ENCODE peak calls at places on chromosome 16, in six cellular contexts. B is GM12878, N is K562, O is H1, Q is HCT116, R is HepG2. V is an unnamed sample.

GRCh38 chr16:4309833-4310266 is 6.0 kb upstream of the GLIS2 start:
- DNase-seq in O (peak; percentile 94), N (no peak), Q (peak; percentile 61), R (peak; percentile 67), B (no peak), V (no peak)

GRCh38 chr16:600781-601180 is 10.9 kb downstream of the RAB40C start:
- DNase-seq in N (no peak), Q (no peak), R (peak; percentile 45), O (no peak), B (no peak), V (no peak)

GRCh38 chr16:27977966-27978365 is 85.5 kb downstream of the GSG1L start:
- DNase-seq in Q (no peak), N (no peak), B (no peak), R (no peak), O (no peak), V (no peak)

GRCh38 chr16:10964891-10965326 is 20.5 kb downstream of the CLEC16A start:
- DNase-seq in B (peak; percentile 94), N (no peak), Q (no peak), R (no peak), O (no peak), V (no peak)

GRCh38 chr16:48833461-48833860 is 223.5 kb upstream of the N4BP1 start:
- DNase-seq in N (peak; percentile 14), O (no peak), R (no peak), Q (no peak), B (no peak), V (no peak)

GRCh38 chr16:50121721-50122445 is 31.2 kb upstream of the TENT4B start:
- DNase-seq in B (peak; percentile 72), O (no peak), R (no peak), Q (no peak), N (no peak), V (no peak)

GRCh38 chr16:80231888-80232287 is 308.9 kb upstream of the DYNLRB2 start:
- DNase-seq in R (peak; percentile 48), Q (no peak), O (no peak), N (no peak), B (peak; percentile 39), V (no peak)

GRCh38 chr16:878886-879285 is 78.4 kb upstream of the GNG13 start:
- DNase-seq in B (no peak), Q (no peak), O (no peak), R (no peak), N (no peak), V (no peak)

GRCh38 chr16:64700628-64701027 is 421.2 kb downstream of the CDH11 start:
- DNase-seq in B (no peak), Q (no peak), O (no peak), N (no peak), R (no peak), V (no peak)

GRCh38 chr16:4696172-4696904 is 3.0 kb downstream of the NUDT16L1 start:
- DNase-seq in Q (no peak), N (no peak), O (no peak), B (no peak), R (no peak), V (no peak)

GRCh38 chr16:23869052-23869451 is 33.3 kb downstream of the PRKCB start:
- DNase-seq in O (no peak), Q (no peak), N (no peak), B (no peak), R (no peak), V (no peak)

GRCh38 chr16:82987767-82988166 is 361.0 kb downstream of the CDH13 start:
- DNase-seq in Q (no peak), O (no peak), B (no peak), N (no peak), R (no peak), V (no peak)

GRCh38 chr16:10579965-10580918 is at the start of gene EMP2:
- DNase-seq in N (peak; percentile 78), B (no peak), R (peak; percentile 84), O (peak; percentile 90), Q (peak; percentile 36), V (peak; percentile 64)

GRCh38 chr16:24820522-24820921 is 25.2 kb upstream of the SLC5A11 start:
- DNase-seq in O (no peak), R (no peak), N (no peak), B (no peak), Q (no peak), V (no peak)

GRCh38 chr16:58733248-58733670 is 857 bp downstream of the GOT2 start:
- DNase-seq in R (peak; percentile 26), N (peak; percentile 23), B (no peak), O (no peak), Q (no peak), V (no peak)

GRCh38 chr16:71845639-71846431 is at the start of gene ATXN1L:
- DNase-seq in O (peak; percentile 98), B (peak; percentile 84), R (peak; percentile 89), N (peak; percentile 96), Q (peak; percentile 81), V (peak; percentile 75)

GRCh38 chr16:59404509-59404908 is 670.4 kb upstream of the GOT2 start:
- DNase-seq in N (no peak), Q (no peak), R (no peak), O (no peak), B (no peak), V (no peak)

GRCh38 chr16:69107311-69107962 is 2.0 kb downstream of the HAS3 start:
- DNase-seq in B (no peak), N (no peak), R (no peak), Q (no peak), O (peak; percentile 76), V (no peak)

GRCh38 chr16:69799601-69800000 is 37.5 kb downstream of the WWP2 start:
- DNase-seq in O (no peak), R (no peak), N (no peak), Q (no peak), B (no peak), V (no peak)

GRCh38 chr16:1613728-1614225 is 1.6 kb downstream of the CRAMP1 start:
- DNase-seq in N (peak; percentile 34), R (no peak), B (no peak), O (no peak), Q (no peak), V (no peak)

GRCh38 chr16:22278841-22279240 is 18.4 kb upstream of the POLR3E start:
- DNase-seq in O (no peak), N (no peak), Q (no peak), B (no peak), R (no peak), V (no peak)

GRCh38 chr16:24286713-24287405 is 30.7 kb downstream of the CACNG3 start:
- DNase-seq in R (no peak), N (no peak), Q (no peak), B (no peak), O (no peak), V (no peak)

GRCh38 chr16:86835981-86836380 is 257.6 kb downstream of the FOXL1 start:
- DNase-seq in O (no peak), N (no peak), B (no peak), R (no peak), Q (no peak), V (no peak)

GRCh38 chr16:86831366-86831765 is 253.0 kb downstream of the FOXL1 start:
- DNase-seq in N (no peak), O (no peak), R (no peak), Q (no peak), B (no peak), V (no peak)

GRCh38 chr16:86834451-86835035 is 256.2 kb downstream of the FOXL1 start:
- DNase-seq in B (no peak), R (no peak), N (peak; percentile 6), Q (no peak), O (peak; percentile 67), V (no peak)

GRCh38 chr16:86833136-86833535 is 254.8 kb downstream of the FOXL1 start:
- DNase-seq in B (no peak), N (no peak), O (no peak), Q (no peak), R (no peak), V (no peak)

GRCh38 chr16:86836503-86837125 is 258.3 kb downstream of the FOXL1 start:
- DNase-seq in N (no peak), Q (no peak), B (no peak), R (no peak), O (no peak), V (no peak)
- TF ChIP-seq YY1 in N (no peak), Q (no peak), B (no peak), R (no peak), O (no peak), V (no peak)

DNA sequence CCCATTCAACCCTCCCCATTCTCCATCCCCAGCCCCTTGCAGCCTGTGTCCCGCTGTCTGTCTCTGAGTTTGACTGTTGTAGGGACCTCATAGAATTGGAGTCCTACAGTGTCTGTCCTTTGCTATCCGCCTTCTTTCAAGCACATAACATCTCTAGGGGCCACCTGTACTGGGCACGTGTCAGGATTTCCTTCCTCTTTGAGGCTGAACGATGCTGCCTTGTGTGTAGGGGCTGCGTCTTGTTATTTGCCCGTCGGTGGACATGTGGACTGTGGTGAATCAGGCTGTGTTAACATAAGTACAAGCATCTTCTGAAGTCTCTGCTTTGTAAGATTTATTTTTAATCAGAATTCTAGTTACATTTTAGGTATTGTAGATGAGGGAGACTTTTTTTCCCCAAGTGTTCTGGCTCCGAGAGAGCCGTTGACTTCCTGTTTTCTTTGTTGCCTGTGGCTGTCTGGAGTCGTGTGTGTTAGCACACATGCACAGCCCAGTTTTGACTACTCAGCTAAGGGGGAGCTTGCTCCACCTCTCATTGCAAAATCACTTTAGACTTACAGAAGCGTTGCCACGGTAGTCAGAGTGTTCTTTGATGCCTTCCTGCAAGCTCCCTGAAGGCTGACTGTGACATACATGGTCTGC is 26.1 kb downstream of the SPG7 start:
- DNase-seq in R (no peak), O (no peak), N (no peak), Q (no peak), B (no peak), V (no peak)
- TF ChIP-seq ZNF274 in R (no peak), O (no peak), N (no peak), Q (no peak), B (no peak), V (no peak)

GRCh38 chr16:8898660-8899318 is 16.6 kb downstream of the LITAFD start:
- DNase-seq in Q (no peak), N (no peak), R (no peak), O (no peak), B (no peak), V (no peak)

GRCh38 chr16:8901318-8901861 is 19.2 kb downstream of the LITAFD start:
- DNase-seq in B (no peak), R (no peak), Q (no peak), O (no peak), N (no peak), V (no peak)

GRCh38 chr16:8903004-8903403 is 20.9 kb downstream of the LITAFD start:
- DNase-seq in R (no peak), O (no peak), B (no peak), Q (no peak), N (no peak), V (no peak)

GRCh38 chr16:8899709-8900317 is 17.7 kb downstream of the LITAFD start:
- DNase-seq in B (no peak), Q (no peak), O (no peak), N (no peak), R (no peak), V (no peak)

DNA sequence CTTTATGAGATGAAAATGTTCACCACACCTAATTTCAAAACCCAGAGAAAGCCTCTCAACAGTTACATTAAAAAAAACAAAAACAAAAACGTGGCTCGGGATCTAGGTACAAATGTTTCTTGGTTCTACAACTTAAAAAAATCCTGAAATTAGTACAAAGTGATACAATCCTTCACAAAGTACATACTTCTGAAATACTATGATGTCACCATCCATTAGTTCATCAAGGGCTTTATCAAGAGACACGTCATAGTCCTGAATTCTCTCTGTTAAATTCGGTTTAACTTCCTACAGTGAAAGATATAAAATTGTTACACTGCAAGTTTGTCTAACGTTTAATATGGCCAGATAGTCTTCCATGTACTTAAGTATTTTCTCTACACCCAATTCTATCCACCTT is 18.2 kb downstream of the LITAFD start:
- DNase-seq in O (no peak), N (no peak), Q (no peak), B (no peak), R (no peak), V (no peak)
- H3K36me3 ChIP-seq in O (peaks cover 90% of the 10 kb centered on the region), N (peaks cover 93% of the 10 kb centered on the region), Q (peaks cover 71% of the 10 kb centered on the region), B (peaks cover 40% of the 10 kb centered on the region), R (peaks cover 93% of the 10 kb centered on the region), V (peaks cover 94% of the 10 kb centered on the region)

GRCh38 chr16:86665319-86665675 is 86.9 kb downstream of the FOXL1 start:
- DNase-seq in B (peak; percentile 28), Q (no peak), R (peak; percentile 32), N (no peak), O (no peak), V (no peak)
- TF ChIP-seq YY1 in B (no peak), Q (no peak), R (no peak), N (no peak), O (no peak), V (no peak)